ENCODE peak calls at places on chromosomes 6 and 20, in eight cellular contexts. T is sigmoid colon, D is RWPE1, S is BE2C, E is brain microvascular endothelial cell, O is Peyer's patch, A is A549, Q is psoas muscle. J is an unnamed sample.

GRCh38 chr6:39669943-39670342 is 55.3 kb downstream of the KIF6 start:
- DNase-seq in T (no peak), D (no peak), S (no peak), E (no peak), O (no peak), A (no peak), Q (no peak), J (no peak)

GRCh38 chr20:3045042-3045815 is 623 bp upstream of the MRPS26 start:
- DNase-seq in T (peak), D (peak), S (peak), E (peak), O (peak), A (no peak), Q (peak), J (peak)

GRCh38 chr6:128512296-128512695 is 8.1 kb downstream of the PTPRK start:
- DNase-seq in T (no peak), D (no peak), S (no peak), E (no peak), O (no peak), A (no peak), Q (no peak), J (no peak)

GRCh38 chr20:47499053-47499452 is 2.6 kb upstream of the NCOA3 start:
- DNase-seq in T (no peak), D (no peak), S (no peak), E (no peak), O (peak), A (no peak), Q (no peak), J (no peak)

GRCh38 chr6:149079456-149079855 is 238.1 kb upstream of the TAB2 start:
- DNase-seq in T (no peak), D (peak), S (no peak), E (no peak), O (no peak), A (no peak), Q (no peak), J (no peak)

GRCh38 chr6:40353197-40353966 is 233.8 kb downstream of the LRFN2 start:
- DNase-seq in T (no peak), D (no peak), S (no peak), E (no peak), O (no peak), A (no peak), Q (no peak), J (no peak)

GRCh38 chr6:34657307-34657978 is 39.1 kb downstream of the ILRUN start:
- DNase-seq in T (peak), D (peak), S (no peak), E (peak), O (peak), A (peak), Q (no peak), J (peak)

GRCh38 chr6:3850451-3851203 is 1.5 kb downstream of the FAM50B start:
- DNase-seq in T (no peak), D (no peak), S (peak), E (no peak), O (no peak), A (no peak), Q (no peak), J (no peak)

GRCh38 chr20:53849471-53850059 is 220.8 kb downstream of the BCAS1 start:
- DNase-seq in T (no peak), D (no peak), S (no peak), E (no peak), O (no peak), A (no peak), Q (no peak), J (no peak)

GRCh38 chr6:3294921-3295871 is 36.4 kb downstream of the PSMG4 start:
- DNase-seq in T (peak), D (no peak), S (peak), E (no peak), O (peak), A (peak), Q (peak), J (no peak)

GRCh38 chr6:142946181-142946923 is 1.4 kb upstream of the HIVEP2 start:
- DNase-seq in T (peak), D (peak), S (peak), E (peak), O (peak), A (peak), Q (peak), J (peak)

GRCh38 chr6:106334646-106335448 is 9.3 kb upstream of the ATG5 start:
- DNase-seq in T (peak), D (peak), S (peak), E (peak), O (peak), A (peak), Q (no peak), J (peak)

GRCh38 chr6:6614965-6615304 is 26.4 kb downstream of the LY86 start:
- DNase-seq in T (no peak), D (no peak), S (no peak), E (no peak), O (no peak), A (no peak), Q (no peak), J (no peak)

GRCh38 chr6:111781055-111781708 is 92.1 kb downstream of the FYN start:
- DNase-seq in T (no peak), D (peak), S (peak), E (peak), O (no peak), A (no peak), Q (no peak), J (no peak)

GRCh38 chr20:31476648-31477220 is 1.6 kb downstream of the REM1 start:
- DNase-seq in T (no peak), D (no peak), S (no peak), E (no peak), O (no peak), A (no peak), Q (no peak), J (no peak)

GRCh38 chr20:51631011-51631950 is 88.8 kb upstream of the NFATC2 start:
- DNase-seq in T (peak), D (peak), S (no peak), E (peak), O (peak), A (peak), Q (peak), J (peak)

GRCh38 chr20:44166477-44166876 is 20.5 kb downstream of the JPH2 start:
- DNase-seq in T (no peak), D (no peak), S (no peak), E (no peak), O (no peak), A (peak), Q (peak), J (peak)

GRCh38 chr6:115896538-115897129 is 164.1 kb downstream of the FRK start:
- DNase-seq in T (no peak), D (peak), S (peak), E (peak), O (no peak), A (peak), Q (no peak), J (peak)

GRCh38 chr6:116562614-116563013 is 8.7 kb upstream of the RWDD1 start:
- DNase-seq in T (no peak), D (no peak), S (no peak), E (no peak), O (no peak), A (no peak), Q (no peak), J (no peak)

GRCh38 chr6:135922170-135922569 is 70.7 kb downstream of the PDE7B start:
- DNase-seq in T (peak), D (peak), S (peak), E (peak), O (no peak), A (peak), Q (no peak), J (peak)

GRCh38 chr6:82862543-82862942 is 203.1 kb downstream of the UBE3D start:
- DNase-seq in T (no peak), D (peak), S (no peak), E (no peak), O (no peak), A (no peak), Q (no peak), J (peak)

GRCh38 chr20:19802492-19803158 is 44.6 kb downstream of the RIN2 start:
- DNase-seq in T (peak), D (peak), S (no peak), E (no peak), O (peak), A (peak), Q (no peak), J (no peak)
- TF ChIP-seq CTCF in T (peak), D (peak), S (peak), E (peak), O (peak), A (peak), Q (peak), J (peak)

GRCh38 chr6:69722683-69723082 is 74.1 kb downstream of the LMBRD1 start:
- DNase-seq in T (no peak), D (no peak), S (no peak), E (no peak), O (no peak), A (no peak), Q (no peak), J (no peak)

GRCh38 chr6:69719602-69720193 is 77.1 kb downstream of the LMBRD1 start:
- DNase-seq in T (no peak), D (peak), S (peak), E (peak), O (no peak), A (peak), Q (no peak), J (peak)
- TF ChIP-seq CTCF in T (no peak), D (no peak), S (peak), E (peak), O (peak), A (peak), Q (peak), J (peak)

GRCh38 chr6:113488812-113489685 is 368.1 kb upstream of the MARCKS start:
- DNase-seq in T (no peak), D (no peak), S (no peak), E (no peak), O (no peak), A (no peak), Q (no peak), J (no peak)
- TF ChIP-seq CTCF in T (no peak), D (no peak), S (peak), E (peak), O (no peak), A (no peak), Q (no peak), J (peak)

GRCh38 chr20:11492391-11492790 is 425.3 kb upstream of the BTBD3 start:
- DNase-seq in T (no peak), D (no peak), S (no peak), E (no peak), O (no peak), A (no peak), Q (no peak), J (no peak)
- TF ChIP-seq CTCF in T (no peak), D (no peak), S (no peak), E (no peak), O (no peak), A (no peak), Q (no peak), J (no peak)

GRCh38 chr20:26276811-26277210 is 580.2 kb upstream of the ZNF337 start:
- DNase-seq in T (peak), D (no peak), S (peak), E (peak), O (no peak), A (no peak), Q (no peak), J (no peak)
- TF ChIP-seq CTCF in T (no peak), D (no peak), S (no peak), E (peak), O (no peak), A (no peak), Q (no peak), J (no peak)

DNA sequence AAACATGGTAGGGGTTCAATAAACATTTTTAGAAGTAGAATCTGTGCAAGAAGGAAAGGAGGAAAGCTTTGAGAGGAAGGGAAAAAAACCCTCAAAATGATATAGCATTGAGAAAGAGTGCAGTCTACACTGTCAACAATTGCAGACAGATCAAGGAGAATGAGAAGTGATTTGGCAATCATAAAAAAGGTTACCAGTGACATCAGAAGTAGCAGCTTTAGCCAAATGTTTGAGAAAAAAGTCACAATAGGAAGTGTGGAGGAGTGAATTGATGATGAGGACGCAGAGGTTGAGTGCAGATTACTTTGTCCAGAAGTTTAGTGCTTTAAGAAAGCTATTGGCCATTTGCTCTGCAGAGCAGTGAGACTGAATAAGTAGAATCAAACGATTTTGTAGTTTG is 155.0 kb downstream of the GJA1 start:
- DNase-seq in T (no peak), D (no peak), S (no peak), E (no peak), O (no peak), A (peak), Q (no peak), J (no peak)
- TF ChIP-seq CTCF in T (no peak), D (no peak), S (no peak), E (no peak), O (no peak), A (no peak), Q (no peak), J (no peak)

GRCh38 chr6:27809939-27810767 is 102.0 kb downstream of the OR2B2 start:
- DNase-seq in T (peak), D (peak), S (peak), E (peak), O (peak), A (peak), Q (peak), J (peak)
- TF ChIP-seq CTCF in T (no peak), D (no peak), S (no peak), E (peak), O (no peak), A (no peak), Q (no peak), J (peak)

GRCh38 chr6:163711615-163712568 is 297.4 kb downstream of the QKI start:
- DNase-seq in T (peak), D (peak), S (peak), E (no peak), O (peak), A (no peak), Q (peak), J (no peak)
- TF ChIP-seq CTCF in T (no peak), D (no peak), S (peak), E (no peak), O (no peak), A (no peak), Q (peak), J (peak)

J was measured in HFFc6.